ENCODE peak calls at places on chromosomes 6 and 20, in six cellular contexts. G, V, J, X, Z and L are unnamed samples.

GRCh38 chr6:139508576-139508975 is 134.1 kb upstream of the CITED2 start:
- DNase-seq in V (no peak), Z (no peak), J (no peak), X (no peak), G (no peak), L (no peak)

GRCh38 chr20:9617062-9617461 is 102.7 kb downstream of the LAMP5 start:
- DNase-seq in X (peak), J (peak), Z (peak), G (peak), V (no peak), L (peak)

GRCh38 chr6:163367388-163368183 is 46.9 kb upstream of the QKI start:
- DNase-seq in Z (no peak), V (no peak), J (no peak), G (no peak), X (no peak), L (no peak)

GRCh38 chr6:25085761-25086160 is 150.0 kb upstream of the RIPOR2 start:
- DNase-seq in Z (no peak), X (no peak), J (no peak), V (no peak), G (no peak), L (no peak)

GRCh38 chr6:88368071-88368787 is 202.1 kb upstream of the CNR1 start:
- DNase-seq in X (peak), J (no peak), Z (no peak), G (no peak), V (no peak), L (no peak)

GRCh38 chr6:108944707-108945685 is 96.8 kb downstream of the ARMC2 start:
- DNase-seq in J (peak), V (no peak), X (peak), Z (no peak), G (no peak), L (no peak)

GRCh38 chr6:42028234-42029061 is 21.9 kb upstream of the TAF8 start:
- DNase-seq in X (peak), G (peak), Z (no peak), V (no peak), J (peak), L (no peak)

GRCh38 chr6:140138311-140138994 is 764.0 kb upstream of the CITED2 start:
- DNase-seq in J (no peak), X (no peak), Z (peak), G (peak), V (no peak), L (no peak)

GRCh38 chr6:53330137-53330536 is 18.6 kb downstream of the ELOVL5 start:
- DNase-seq in X (no peak), G (no peak), J (no peak), V (no peak), Z (no peak), L (no peak)

GRCh38 chr6:44525761-44526351 is 138.3 kb downstream of the CDC5L start:
- DNase-seq in J (no peak), V (no peak), G (no peak), Z (no peak), X (no peak), L (peak)

GRCh38 chr6:44527191-44527960 is 139.9 kb downstream of the CDC5L start:
- DNase-seq in J (no peak), Z (no peak), G (no peak), V (no peak), X (no peak), L (peak)

GRCh38 chr6:44527961-44528644 is 140.6 kb downstream of the CDC5L start:
- DNase-seq in V (no peak), X (no peak), G (peak), J (no peak), Z (no peak), L (peak)

GRCh38 chr6:44522871-44523270 is 135.4 kb downstream of the CDC5L start:
- DNase-seq in J (no peak), Z (no peak), X (no peak), G (no peak), V (no peak), L (no peak)

DNA sequence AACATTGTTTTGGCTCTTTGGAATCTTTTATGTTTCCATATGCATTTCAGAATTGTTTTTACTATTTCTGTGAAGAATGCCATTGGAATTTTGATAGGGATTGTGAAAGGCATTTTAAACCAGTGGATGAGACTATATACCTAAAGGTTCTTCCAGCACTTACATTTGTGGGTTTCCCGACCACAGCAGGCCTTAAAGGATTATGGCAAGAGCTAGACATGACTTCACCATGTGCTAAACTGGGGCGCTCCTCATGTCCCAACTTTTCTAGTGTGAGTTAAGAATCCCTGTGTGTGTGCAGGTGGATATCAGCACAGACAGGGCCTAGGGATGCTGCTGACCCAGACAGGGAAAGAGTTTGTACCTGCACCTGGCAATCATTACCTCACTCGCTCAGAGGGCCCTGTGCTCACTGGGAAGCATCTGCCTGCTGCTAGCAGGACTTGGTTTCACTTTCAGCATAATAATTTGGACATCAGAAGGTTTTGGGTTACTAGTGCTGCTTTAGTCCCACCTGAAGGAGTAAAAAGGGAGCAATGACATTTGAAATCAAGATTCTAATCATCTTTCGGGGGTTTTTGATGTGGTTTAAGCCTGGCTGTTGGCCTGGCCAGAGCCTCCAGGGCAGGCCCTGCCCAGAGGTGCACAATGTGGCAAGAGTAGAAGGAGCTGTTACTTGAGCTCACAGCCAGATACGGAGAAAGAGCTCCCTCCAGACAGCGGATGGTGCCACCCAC is 137.2 kb downstream of the CDC5L start:
- DNase-seq in X (no peak), G (no peak), V (no peak), Z (no peak), J (no peak), L (no peak)
- H2BK15ac ChIP-seq in X (no peak), G (no peak), V (peak), Z (no peak), J (no peak), L (no peak)

GRCh38 chr20:835220-836045 is 1.9 kb downstream of the FAM110A start:
- DNase-seq in G (no peak), J (no peak), X (no peak), Z (no peak), V (no peak), L (no peak)
- H2BK15ac ChIP-seq in G (no peak), J (no peak), X (no peak), Z (no peak), V (no peak), L (no peak)

GRCh38 chr6:167078745-167079144 is 44.2 kb upstream of the CCR6 start:
- DNase-seq in J (no peak), V (no peak), G (no peak), Z (no peak), X (no peak), L (no peak)
- H2BK15ac ChIP-seq in J (no peak), V (no peak), G (no peak), Z (no peak), X (no peak), L (no peak)

GRCh38 chr6:116529466-116529969 is 16.0 kb downstream of the TRAPPC3L start:
- DNase-seq in V (no peak), Z (no peak), G (peak), X (no peak), J (no peak), L (no peak)

GRCh38 chr6:116528163-116528562 is 16.7 kb downstream of the CALHM5 start:
- DNase-seq in J (no peak), Z (no peak), X (no peak), G (no peak), V (no peak), L (no peak)

GRCh38 chr6:116531675-116532570 is 13.6 kb downstream of the TRAPPC3L start:
- DNase-seq in V (no peak), J (peak), Z (peak), G (peak), X (peak), L (peak)

GRCh38 chr6:116528800-116529199 is 16.7 kb downstream of the TRAPPC3L start:
- DNase-seq in Z (no peak), G (peak), V (no peak), J (peak), X (no peak), L (no peak)

DNA sequence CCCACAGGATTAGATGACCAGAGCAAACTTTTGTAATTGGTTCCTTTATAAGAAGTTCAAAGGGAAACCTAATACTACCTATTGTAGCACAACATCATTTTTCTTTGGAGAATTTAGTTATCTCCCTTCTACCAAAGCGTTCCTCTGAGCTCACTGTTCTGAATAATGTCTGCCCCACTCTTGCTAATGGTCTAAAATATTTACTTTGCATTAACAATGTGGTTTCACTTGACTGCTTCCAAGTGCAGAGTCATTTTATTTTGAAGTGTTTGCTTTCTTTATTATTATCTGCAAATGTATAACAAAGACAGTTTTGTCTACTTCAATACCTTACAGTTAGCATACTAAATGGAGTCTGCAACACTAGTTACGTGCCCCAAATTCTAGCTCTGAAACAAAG is 15.0 kb downstream of the TRAPPC3L start:
- DNase-seq in G (no peak), V (no peak), Z (no peak), X (peak), J (peak), L (no peak)
- H2BK15ac ChIP-seq in G (no peak), V (no peak), Z (no peak), X (no peak), J (no peak), L (no peak)

DNA sequence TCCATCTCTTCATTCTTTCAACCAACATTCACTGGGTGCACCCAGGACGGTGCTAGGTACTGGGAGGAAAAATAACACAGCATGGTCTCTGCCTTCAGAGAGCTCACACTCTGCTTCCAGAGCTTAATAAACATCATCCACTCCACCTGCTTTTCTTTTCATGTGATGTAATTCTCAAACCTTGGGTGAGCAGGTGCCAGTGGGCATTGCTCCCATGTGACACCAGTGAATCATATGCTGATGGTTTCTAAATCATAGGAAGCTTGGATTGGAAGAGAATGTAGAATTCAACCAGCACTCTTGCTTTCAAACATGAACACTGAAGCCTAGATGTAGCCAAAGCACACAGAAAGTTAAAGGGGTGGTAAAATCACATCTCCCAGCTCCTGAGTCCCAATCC is 189.8 kb downstream of the FOXA2 start:
- DNase-seq in J (no peak), X (no peak), G (no peak), V (no peak), Z (no peak), L (no peak)
- H2BK15ac ChIP-seq in J (no peak), X (no peak), G (no peak), V (no peak), Z (no peak), L (no peak)